ENCODE peak calls at places on chromosome 10, in eight cellular contexts. N is choroid plexus epithelial cell; C is AG09319; I is GM23338; L is fibroblast of the aortic adventitia; A is coronary artery; Z is glutamatergic neuron; D is CD4-positive, alpha-beta T cell. R is an unnamed sample.
A peak's percentile ranks its signal among the peaks of the same experiment; 100 is the strongest.

GRCh38 chr10:110206988-110207804 is at the start of gene MXI1:
- DNase-seq in Z (peak; percentile 79), C (no peak), N (peak; percentile 89), I (peak; percentile 90), D (peak; percentile 30), A (peak; percentile 83), L (peak; percentile 76), R (no peak)

GRCh38 chr10:48247680-48248079 is 26.8 kb downstream of the FRMPD2 start:
- DNase-seq in L (no peak), I (peak; percentile 22), Z (no peak), C (no peak), N (no peak), A (peak; percentile 26), D (no peak), R (no peak)

GRCh38 chr10:123398180-123398591 is 244.0 kb downstream of the BUB3 start:
- DNase-seq in A (no peak), N (no peak), I (no peak), Z (no peak), L (no peak), D (no peak), C (no peak), R (no peak)

GRCh38 chr10:16644146-16644545 is 122.5 kb upstream of the C1QL3 start:
- DNase-seq in C (no peak), L (peak; percentile 9), I (no peak), N (peak; percentile 72), A (no peak), D (no peak), Z (no peak), R (no peak)

GRCh38 chr10:114686013-114686412 is 27.9 kb upstream of the ABLIM1 start:
- DNase-seq in N (no peak), L (no peak), D (no peak), C (no peak), A (no peak), I (no peak), Z (no peak), R (no peak)

GRCh38 chr10:4195214-4195613 is 410.2 kb upstream of the KLF6 start:
- DNase-seq in A (no peak), D (no peak), L (peak; percentile 22), I (no peak), N (no peak), C (no peak), Z (no peak), R (no peak)

GRCh38 chr10:94183666-94184264 is 179.0 kb downstream of the NOC3L start:
- DNase-seq in C (peak; percentile 88), Z (no peak), A (no peak), I (no peak), L (peak; percentile 87), D (no peak), N (peak; percentile 99), R (no peak)

GRCh38 chr10:48932831-48933670 is 6.6 kb downstream of the LRRC18 start:
- DNase-seq in N (no peak), L (no peak), D (no peak), A (no peak), C (no peak), Z (no peak), I (no peak), R (no peak)

GRCh38 chr10:97188234-97188847 is 2.6 kb upstream of the SLIT1 start:
- DNase-seq in C (no peak), A (no peak), N (no peak), D (no peak), I (no peak), L (no peak), Z (no peak), R (no peak)

GRCh38 chr10:78450807-78451485 is 417.3 kb downstream of the RPS24 start:
- DNase-seq in C (no peak), I (no peak), D (no peak), A (peak; percentile 35), L (no peak), Z (no peak), N (no peak), R (no peak)

GRCh38 chr10:30782543-30783461 is 153.2 kb upstream of the LYZL2 start:
- DNase-seq in Z (peak; percentile 31), A (no peak), C (no peak), I (no peak), L (peak; percentile 80), D (no peak), N (peak; percentile 68), R (no peak)

GRCh38 chr10:71040890-71041590 is 152.7 kb upstream of the PCBD1 start:
- DNase-seq in C (no peak), L (no peak), A (no peak), Z (no peak), I (no peak), N (no peak), D (no peak), R (no peak)

GRCh38 chr10:126012485-126012884 is 116.1 kb downstream of the FANK1 start:
- DNase-seq in Z (no peak), A (no peak), N (peak; percentile 31), C (no peak), L (no peak), I (no peak), D (no peak), R (no peak)

GRCh38 chr10:50470345-50470744 is 153.4 kb downstream of the SGMS1 start:
- DNase-seq in L (no peak), N (no peak), Z (no peak), A (no peak), I (peak; percentile 18), C (no peak), D (no peak), R (no peak)

GRCh38 chr10:22334414-22335203 is 10.7 kb upstream of the SPAG6 start:
- DNase-seq in N (no peak), I (peak; percentile 90), L (no peak), A (no peak), Z (peak; percentile 68), D (no peak), C (no peak), R (no peak)

GRCh38 chr10:91410638-91411367 is 659 bp downstream of the HECTD2 start:
- DNase-seq in Z (peak; percentile 18), I (no peak), N (peak; percentile 57), C (no peak), L (peak; percentile 37), D (peak; percentile 11), A (peak; percentile 75), R (no peak)

GRCh38 chr10:59808896-59809643 is 55.8 kb upstream of the MRLN start:
- DNase-seq in L (peak; percentile 51), I (peak; percentile 78), D (peak; percentile 42), C (no peak), A (no peak), N (peak; percentile 82), Z (peak; percentile 81), R (no peak)

GRCh38 chr10:26528715-26529393 is 90.7 kb downstream of the APBB1IP start:
- DNase-seq in I (no peak), C (no peak), L (no peak), D (no peak), N (no peak), A (no peak), Z (no peak), R (no peak)

GRCh38 chr10:26534384-26534783 is 96.2 kb downstream of the APBB1IP start:
- DNase-seq in C (no peak), N (no peak), Z (no peak), I (peak; percentile 88), D (no peak), A (no peak), L (no peak), R (no peak)
- TF ChIP-seq CTCF in C (no peak), N (no peak), Z (no peak), I (peak; percentile 81), D (peak; percentile 20), A (no peak), L (no peak), R (no peak)

DNA sequence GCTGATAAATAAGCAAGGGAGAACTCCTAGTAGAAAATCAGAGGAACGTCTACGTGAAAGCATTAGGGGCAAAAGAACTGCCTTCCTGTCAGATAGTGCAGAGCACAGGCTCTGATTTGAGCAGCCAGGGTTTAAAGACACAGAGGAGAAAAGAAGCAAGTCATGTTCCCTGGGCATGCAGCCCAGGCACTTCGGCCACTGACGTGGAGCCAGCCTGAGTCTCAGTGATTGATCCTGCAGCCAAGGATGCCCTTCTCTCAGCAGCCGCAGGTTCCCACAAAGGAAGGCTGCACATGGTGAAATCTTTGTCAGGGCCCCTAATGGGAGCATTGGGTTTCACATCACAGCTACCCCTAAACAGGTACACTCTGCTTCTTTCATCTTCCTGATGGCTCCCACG is 161.7 kb upstream of the HPS1 start:
- DNase-seq in Z (no peak), N (no peak), C (no peak), D (no peak), A (no peak), L (no peak), I (peak; percentile 14), R (no peak)
- TF ChIP-seq CTCF in Z (no peak), N (no peak), C (no peak), D (no peak), A (no peak), L (no peak), I (no peak), R (no peak)

DNA sequence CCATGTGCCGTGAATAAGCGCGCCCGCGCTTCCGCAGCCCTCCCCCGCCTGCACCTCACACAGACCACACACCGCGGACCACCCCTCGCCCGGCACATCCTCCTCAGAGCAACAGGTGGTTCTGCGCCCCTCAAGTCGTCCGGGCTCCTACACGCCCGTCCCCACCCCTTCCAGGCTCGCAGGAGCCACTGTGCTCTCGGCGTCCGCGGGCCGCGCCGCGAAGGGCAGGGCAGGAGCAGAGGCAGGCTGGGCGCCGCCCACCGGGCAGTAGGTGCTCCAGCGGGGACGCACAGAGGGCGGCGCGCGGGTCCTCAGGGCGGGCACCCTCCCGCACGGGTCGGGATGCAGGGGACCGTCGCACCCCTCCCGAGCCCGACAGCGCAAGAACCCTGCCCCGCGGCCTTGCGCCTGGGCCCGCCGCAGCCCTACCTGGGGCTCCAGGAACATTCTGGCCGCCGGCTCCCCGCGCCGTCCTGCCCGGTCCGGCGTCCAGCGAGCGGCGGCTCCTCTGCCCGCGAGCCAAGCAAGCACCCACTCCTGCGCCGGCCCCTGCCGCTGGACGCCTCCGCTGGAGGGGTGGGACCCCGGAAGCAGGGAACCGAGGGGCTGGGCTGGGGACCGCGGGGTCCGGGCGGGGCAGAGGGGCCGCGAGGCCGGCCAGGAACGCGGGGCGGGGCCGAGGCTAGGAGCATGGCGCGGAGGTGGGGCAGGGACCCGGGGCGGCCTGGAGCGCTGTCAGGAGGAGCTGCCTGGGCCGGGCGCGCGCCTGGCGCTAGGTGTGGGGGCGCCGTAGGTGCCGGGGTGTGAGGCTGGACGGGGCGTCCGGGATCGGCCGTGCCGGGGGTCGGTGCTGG is 37.4 kb downstream of the RASGEF1A start:
- DNase-seq in N (no peak), I (peak; percentile 78), L (no peak), D (peak; percentile 17), C (no peak), Z (peak; percentile 45), A (peak; percentile 59), R (peak; percentile 88)
- TF ChIP-seq CTCF in N (no peak), I (no peak), L (no peak), D (no peak), C (no peak), Z (no peak), A (no peak), R (peak; percentile 9)

DNA sequence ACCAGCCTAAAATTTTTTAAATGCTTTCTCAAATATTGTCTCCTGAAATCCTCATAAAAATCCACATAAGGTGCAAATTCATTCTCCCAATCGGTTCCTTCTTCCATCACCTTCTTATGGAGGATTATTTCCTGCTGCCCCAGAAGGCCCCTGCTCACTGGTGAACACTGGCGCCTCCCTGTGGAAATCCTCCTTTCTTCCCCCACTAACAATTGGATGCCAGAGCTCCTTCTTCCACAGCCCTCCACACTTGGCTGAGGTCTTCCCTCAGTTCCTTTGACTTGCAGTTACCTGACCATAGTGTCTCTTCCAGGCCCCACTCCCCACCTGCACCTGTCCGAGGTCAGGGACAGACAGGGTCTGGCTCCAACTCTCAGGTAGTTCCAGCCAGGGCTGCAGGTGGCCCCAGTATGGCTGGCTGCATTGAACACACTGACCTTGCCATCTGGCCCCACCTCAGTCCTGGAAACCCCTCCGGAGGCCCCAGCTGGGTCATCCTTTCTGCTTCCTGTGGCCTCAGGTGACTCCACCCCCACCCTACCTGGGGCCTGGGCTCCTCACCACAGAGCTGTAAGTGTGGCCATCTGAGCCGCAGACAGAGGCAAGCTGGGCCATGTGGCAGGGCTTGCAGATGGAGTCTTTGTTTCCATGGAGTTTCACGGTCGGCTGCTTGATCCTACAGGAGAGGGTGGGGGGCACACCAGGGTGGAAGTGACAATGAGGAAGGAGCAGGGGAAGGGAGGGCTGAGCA is 18.4 kb downstream of the SPOCK2 start:
- DNase-seq in C (no peak), L (no peak), I (peak; percentile 66), A (no peak), Z (no peak), D (no peak), N (no peak), R (no peak)
- TF ChIP-seq CTCF in C (no peak), L (peak; percentile 16), I (peak; percentile 73), A (no peak), Z (no peak), D (no peak), N (peak; percentile 53), R (peak; percentile 61)